ENCODE peak calls at places on chromosomes 13 and 19, in nine cellular contexts. H is fibroblast of villous mesenchyme; A is COR-L47; V is aorta; B is bronchial epithelial cell; T is ELR; Z is activated CD4-positive, alpha-beta T cell treated with anti-CD3 and anti-CD28 coated beads for 4 hours; Y is pons; I is activated T-cell treated with anti-CD3 and anti-CD28 coated beads, Interleukin-2, amount 50 U/mL, for 72 hours. K is an unnamed sample.

GRCh38 chr13:41075034-41075433 is 13.7 kb downstream of the WBP4 start:
- DNase-seq in Y (peak; percentile 56), T (peak; percentile 67), Z (peak; percentile 49), B (peak; percentile 31), H (peak; percentile 66), I (no peak), V (no peak), A (peak; percentile 70), K (peak; percentile 64)

GRCh38 chr19:30253581-30253996 is 118.6 kb upstream of the ZNF536 start:
- DNase-seq in A (no peak), H (no peak), Y (no peak), Z (no peak), V (no peak), I (no peak), B (no peak), T (no peak), K (no peak)

GRCh38 chr13:45007225-45007624 is 17.9 kb downstream of the GPALPP1 start:
- DNase-seq in H (no peak), A (no peak), Y (no peak), T (no peak), I (no peak), B (no peak), Z (no peak), V (no peak), K (no peak)

GRCh38 chr13:66154981-66155380 is 1075.2 kb downstream of the PCDH9 start:
- DNase-seq in Y (no peak), A (no peak), T (peak; percentile 1), V (no peak), B (no peak), H (no peak), Z (no peak), I (no peak), K (no peak)

GRCh38 chr13:38657191-38657590 is 29.7 kb upstream of the FREM2 start:
- DNase-seq in V (no peak), A (no peak), Y (no peak), Z (no peak), T (peak; percentile 51), H (no peak), I (no peak), B (peak; percentile 66), K (no peak)

GRCh38 chr13:19586904-19587634 is 25.7 kb upstream of the TPTE2 start:
- DNase-seq in V (no peak), A (no peak), B (no peak), H (peak; percentile 63), Z (peak; percentile 66), T (peak; percentile 93), Y (no peak), I (peak; percentile 86), K (peak; percentile 86)

GRCh38 chr13:38308736-38309135 is 40.9 kb upstream of the UFM1 start:
- DNase-seq in B (peak; percentile 100), V (no peak), A (no peak), Z (no peak), Y (no peak), H (peak; percentile 71), I (no peak), T (peak; percentile 49), K (no peak)

GRCh38 chr19:13784731-13785452 is 10.4 kb upstream of the ZSWIM4 start:
- DNase-seq in B (peak; percentile 36), Z (peak; percentile 76), I (peak; percentile 80), H (peak; percentile 78), Y (peak; percentile 42), A (peak; percentile 63), T (peak; percentile 83), V (peak; percentile 95), K (peak; percentile 93)

GRCh38 chr13:76438050-76438449 is 448.2 kb downstream of the KCTD12 start:
- DNase-seq in H (peak; percentile 7), V (no peak), B (peak; percentile 81), Y (no peak), T (peak; percentile 61), I (no peak), Z (no peak), A (no peak), K (no peak)

GRCh38 chr13:52686381-52686780 is 33.7 kb downstream of the SUGT1 start:
- DNase-seq in Z (no peak), H (peak; percentile 2), Y (no peak), B (no peak), I (no peak), T (no peak), V (no peak), A (no peak), K (no peak)

GRCh38 chr19:15315101-15315500 is 17.2 kb downstream of the BRD4 start:
- DNase-seq in I (no peak), Y (no peak), Z (no peak), T (no peak), V (no peak), A (no peak), H (no peak), B (peak; percentile 79), K (no peak)